ENCODE peak calls at places on chromosome 22, in six cellular contexts. T, F, W, R, A and E are unnamed samples.

GRCh38 chr22:26766510-26767350 is 109.3 kb downstream of the MIAT start:
- DNase-seq in T (no peak), F (no peak), W (no peak), R (no peak), A (no peak), E (no peak)

GRCh38 chr22:47841166-47841565 is 1078.7 kb downstream of the TBC1D22A start:
- DNase-seq in T (no peak), F (no peak), W (no peak), R (no peak), A (no peak), E (no peak)

GRCh38 chr22:24059121-24059520 is 48.0 kb downstream of the CABIN1 start:
- DNase-seq in T (no peak), F (no peak), W (peak), R (peak), A (peak), E (peak)

GRCh38 chr22:47629273-47629711 is 866.8 kb downstream of the TBC1D22A start:
- DNase-seq in T (no peak), F (peak), W (no peak), R (no peak), A (no peak), E (no peak)

GRCh38 chr22:39087881-39088687 is 9.0 kb upstream of the APOBEC3H start:
- DNase-seq in T (no peak), F (no peak), W (no peak), R (no peak), A (no peak), E (no peak)

GRCh38 chr22:26615149-26615548 is 2.7 kb downstream of the CRYBB1 start:
- DNase-seq in T (no peak), F (no peak), W (no peak), R (no peak), A (no peak), E (no peak)

GRCh38 chr22:19375435-19375834 is 56.1 kb downstream of the HIRA start:
- DNase-seq in T (no peak), F (no peak), W (no peak), R (no peak), A (no peak), E (no peak)

GRCh38 chr22:40534379-40535188 is 101.9 kb downstream of the MRTFA start:
- DNase-seq in T (no peak), F (no peak), W (peak), R (peak), A (peak), E (peak)

GRCh38 chr22:26646158-26646557 is 11.2 kb upstream of the MIAT start:
- DNase-seq in T (no peak), F (no peak), W (peak), R (no peak), A (peak), E (peak)

GRCh38 chr22:25054943-25055511 is 102.5 kb downstream of the KIAA1671 start:
- DNase-seq in T (no peak), F (no peak), W (no peak), R (peak), A (peak), E (no peak)

GRCh38 chr22:48589901-48590300 is 1237.8 kb downstream of the BRD1 start:
- DNase-seq in T (no peak), F (peak), W (no peak), R (no peak), A (no peak), E (no peak)

GRCh38 chr22:29457730-29458129 is 19.3 kb downstream of the RFPL1 start:
- DNase-seq in T (no peak), F (peak), W (peak), R (peak), A (peak), E (peak)

GRCh38 chr22:39146256-39147101 is 6.0 kb downstream of the CBX7 start:
- DNase-seq in T (no peak), F (peak), W (no peak), R (no peak), A (no peak), E (no peak)

GRCh38 chr22:47918276-47918928 is 1156.0 kb downstream of the TBC1D22A start:
- DNase-seq in T (no peak), F (no peak), W (no peak), R (no peak), A (no peak), E (no peak)

GRCh38 chr22:23401111-23401909 is 178.8 kb downstream of the IGLL1 start:
- DNase-seq in T (no peak), F (peak), W (peak), R (no peak), A (peak), E (peak)

GRCh38 chr22:40533712-40534378 is 102.7 kb downstream of the MRTFA start:
- DNase-seq in T (no peak), F (no peak), W (peak), R (peak), A (peak), E (peak)

GRCh38 chr22:24159650-24160049 is 21.6 kb upstream of the SUSD2 start:
- DNase-seq in T (no peak), F (no peak), W (no peak), R (no peak), A (no peak), E (no peak)

GRCh38 chr22:34160117-34160758 is 240.0 kb upstream of the LARGE1 start:
- DNase-seq in T (no peak), F (no peak), W (no peak), R (no peak), A (no peak), E (no peak)
- TF ChIP-seq CTCF in T (no peak), F (no peak), W (no peak), R (no peak), A (no peak), E (no peak)

DNA sequence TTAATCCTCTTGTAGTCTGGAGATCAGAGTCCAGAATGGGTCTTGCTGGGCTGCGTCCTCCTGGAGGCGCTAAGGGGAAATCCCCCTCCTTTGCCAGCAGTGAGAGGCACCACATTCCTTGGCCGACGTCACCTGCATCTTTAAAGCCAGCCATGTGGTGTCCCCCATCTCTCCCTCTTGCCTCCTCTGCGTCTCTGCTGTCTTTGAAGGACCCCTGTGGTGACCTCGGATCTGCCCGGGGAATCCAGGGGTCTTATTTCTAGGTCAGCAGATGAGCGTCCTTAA is 27.2 kb upstream of the PARVB start:
- DNase-seq in T (no peak), F (no peak), W (no peak), R (no peak), A (no peak), E (no peak)
- TF ChIP-seq CTCF in T (no peak), F (no peak), W (no peak), R (no peak), A (no peak), E (no peak)

DNA sequence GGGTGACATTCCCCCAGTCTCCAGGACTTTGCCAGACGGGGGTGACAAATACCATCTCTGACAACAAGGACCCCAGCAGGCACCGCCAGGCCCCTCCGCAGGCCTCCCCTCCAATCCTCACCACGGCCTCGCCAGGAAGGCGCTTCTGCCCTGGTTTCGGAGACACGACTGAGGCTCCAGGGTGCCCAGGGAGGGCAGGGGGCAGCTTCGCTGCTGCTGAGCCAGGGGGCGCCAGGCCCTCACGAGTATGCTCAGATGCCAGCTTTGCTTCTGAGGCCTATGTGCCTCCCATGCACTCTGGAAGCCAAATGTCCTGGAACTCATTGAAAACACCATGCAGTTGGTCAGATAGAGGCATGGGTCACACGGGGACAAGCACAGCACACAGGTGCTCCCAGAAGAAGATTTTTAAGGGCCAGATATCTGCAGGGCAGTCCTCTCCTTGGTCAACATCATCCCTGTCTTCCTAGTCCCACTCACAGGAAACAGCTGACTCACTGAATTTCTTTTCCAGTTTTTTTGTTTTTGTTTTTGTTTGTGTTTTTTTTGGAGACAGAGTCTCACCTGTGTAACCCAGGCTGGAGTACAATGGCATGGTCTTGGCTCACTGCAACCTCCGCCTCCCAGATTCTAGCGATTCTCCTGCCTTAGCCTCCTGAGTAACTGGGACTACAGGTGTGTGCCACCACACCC is 19.9 kb downstream of the BID start:
- DNase-seq in T (no peak), F (no peak), W (no peak), R (no peak), A (no peak), E (no peak)
- TF ChIP-seq CTCF in T (no peak), F (peak), W (no peak), R (peak), A (peak), E (peak)

GRCh38 chr22:20526628-20527355 is 19.4 kb downstream of the MED15 start:
- DNase-seq in T (no peak), F (peak), W (peak), R (peak), A (peak), E (peak)
- TF ChIP-seq CTCF in T (no peak), F (peak), W (peak), R (peak), A (no peak), E (peak)

GRCh38 chr22:42796081-42796480 is 61.0 kb downstream of the ARFGAP3 start:
- DNase-seq in T (no peak), F (no peak), W (no peak), R (no peak), A (no peak), E (no peak)

GRCh38 chr22:42792909-42793847 is 63.9 kb downstream of the ARFGAP3 start:
- DNase-seq in T (no peak), F (peak), W (no peak), R (no peak), A (no peak), E (no peak)

GRCh38 chr22:42797021-42797420 is 60.1 kb downstream of the ARFGAP3 start:
- DNase-seq in T (no peak), F (no peak), W (no peak), R (peak), A (no peak), E (no peak)

GRCh38 chr22:42793848-42794405 is 63.1 kb downstream of the ARFGAP3 start:
- DNase-seq in T (no peak), F (no peak), W (no peak), R (no peak), A (no peak), E (no peak)

GRCh38 chr22:42794551-42795510 is 62.2 kb downstream of the ARFGAP3 start:
- DNase-seq in T (no peak), F (no peak), W (no peak), R (no peak), A (no peak), E (no peak)
- TF ChIP-seq CTCF in T (no peak), F (peak), W (no peak), R (no peak), A (peak), E (peak)

DNA sequence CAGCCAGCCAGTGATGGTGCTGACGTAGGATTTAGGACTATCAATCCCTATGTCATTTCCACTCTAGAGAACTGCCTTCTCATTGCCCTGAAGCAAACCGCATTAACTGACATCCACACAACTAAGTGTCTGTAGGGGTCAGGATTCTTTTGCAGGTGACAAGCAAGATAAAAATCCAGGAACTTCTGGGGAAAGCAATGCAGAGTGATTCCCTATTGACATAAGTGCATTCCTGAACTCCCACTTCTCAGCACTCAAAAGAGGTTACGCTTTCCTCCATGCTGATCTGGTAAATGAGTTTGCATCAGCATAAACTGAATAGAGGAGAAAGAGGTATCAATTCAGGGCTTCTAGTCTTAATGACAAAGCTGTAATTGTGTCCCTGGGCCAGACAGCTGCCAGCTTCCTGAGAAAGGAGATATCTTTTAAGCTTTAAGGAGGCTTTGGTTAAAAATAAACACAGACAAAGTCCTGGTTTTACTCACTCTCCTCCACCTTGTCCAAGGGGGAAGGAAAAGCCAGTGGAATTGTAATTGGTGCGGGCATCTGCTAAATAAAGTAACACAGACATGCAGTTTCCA is 224.5 kb upstream of the ISX start:
- DNase-seq in T (no peak), F (no peak), W (peak), R (no peak), A (peak), E (no peak)
- TF ChIP-seq CTCF in T (no peak), F (no peak), W (no peak), R (no peak), A (no peak), E (no peak)

GRCh38 chr22:21568207-21569075 is 927 bp downstream of the UBE2L3 start:
- DNase-seq in T (no peak), F (no peak), W (peak), R (peak), A (peak), E (no peak)
- TF ChIP-seq CTCF in T (no peak), F (no peak), W (no peak), R (no peak), A (no peak), E (no peak)

DNA sequence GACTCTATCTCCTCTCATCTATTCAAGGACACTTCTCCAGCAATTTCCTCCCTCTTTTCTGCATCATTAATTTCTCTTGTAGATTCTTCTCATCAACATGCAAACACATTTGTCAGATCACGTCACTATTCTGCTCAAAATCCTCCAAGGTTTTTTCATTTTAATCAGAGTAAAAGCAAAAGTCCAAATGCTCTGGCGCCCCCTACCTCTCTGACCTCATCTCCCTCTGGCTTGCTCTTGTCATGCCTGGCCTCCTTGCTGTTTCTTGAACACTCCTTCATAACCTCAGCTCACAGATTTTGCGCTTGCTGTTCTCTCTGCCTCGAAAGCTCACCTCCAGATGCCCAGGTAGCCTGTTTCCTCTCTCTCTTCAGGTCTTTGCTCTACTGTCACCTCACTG is 22.4 kb downstream of the RTCB start:
- DNase-seq in T (no peak), F (no peak), W (no peak), R (peak), A (no peak), E (peak)
- TF ChIP-seq CTCF in T (peak), F (peak), W (peak), R (peak), A (peak), E (peak)